ENCODE peak calls at places on chromosomes 13 and 19, in eight cellular contexts. One of them, this sample, is unnamed.

GRCh38 chr19:10219678-10220077 is 11.5 kb downstream of the S1PR2 start:
- DNase-seq in tibial nerve: no peak
- DNase-seq in stimulated activated CD4-positive, alpha-beta T cell treated with anti-CD3 and anti-CD28 coated beads, Interleukin-4, amount 100 ng/mL, for 48 hours: no peak
- DNase-seq in progenitor cell of endocrine pancreas: no peak
- DNase-seq in T-helper 1 cell: peak
- DNase-seq in MCF 10A: peak
- DNase-seq in mucosa of gallbladder: no peak
- DNase-seq in CD8-positive, alpha-beta memory T cell: peak
- DNase-seq in this sample: no peak

GRCh38 chr19:38455031-38455430 is 21.5 kb downstream of the RYR1 start:
- DNase-seq in T-helper 1 cell: no peak
- DNase-seq in progenitor cell of endocrine pancreas: peak
- DNase-seq in mucosa of gallbladder: no peak
- DNase-seq in stimulated activated CD4-positive, alpha-beta T cell treated with anti-CD3 and anti-CD28 coated beads, Interleukin-4, amount 100 ng/mL, for 48 hours: no peak
- DNase-seq in tibial nerve: no peak
- DNase-seq in CD8-positive, alpha-beta memory T cell: no peak
- DNase-seq in MCF 10A: peak
- DNase-seq in this sample: no peak

GRCh38 chr19:23823952-23824389 is 65.3 kb upstream of the ZNF681 start:
- DNase-seq in progenitor cell of endocrine pancreas: no peak
- DNase-seq in mucosa of gallbladder: no peak
- DNase-seq in MCF 10A: peak
- DNase-seq in T-helper 1 cell: no peak
- DNase-seq in tibial nerve: no peak
- DNase-seq in CD8-positive, alpha-beta memory T cell: no peak
- DNase-seq in stimulated activated CD4-positive, alpha-beta T cell treated with anti-CD3 and anti-CD28 coated beads, Interleukin-4, amount 100 ng/mL, for 48 hours: no peak
- DNase-seq in this sample: no peak

GRCh38 chr19:1513492-1514294 is 874 bp upstream of the ADAMTSL5 start:
- DNase-seq in stimulated activated CD4-positive, alpha-beta T cell treated with anti-CD3 and anti-CD28 coated beads, Interleukin-4, amount 100 ng/mL, for 48 hours: peak
- DNase-seq in tibial nerve: no peak
- DNase-seq in T-helper 1 cell: peak
- DNase-seq in mucosa of gallbladder: no peak
- DNase-seq in progenitor cell of endocrine pancreas: no peak
- DNase-seq in CD8-positive, alpha-beta memory T cell: peak
- DNase-seq in MCF 10A: peak
- DNase-seq in this sample: no peak

GRCh38 chr19:43416951-43417623 is 2.4 kb downstream of the TEX101 start:
- DNase-seq in stimulated activated CD4-positive, alpha-beta T cell treated with anti-CD3 and anti-CD28 coated beads, Interleukin-4, amount 100 ng/mL, for 48 hours: no peak
- DNase-seq in tibial nerve: no peak
- DNase-seq in CD8-positive, alpha-beta memory T cell: no peak
- DNase-seq in T-helper 1 cell: no peak
- DNase-seq in progenitor cell of endocrine pancreas: no peak
- DNase-seq in MCF 10A: no peak
- DNase-seq in mucosa of gallbladder: no peak
- DNase-seq in this sample: no peak

GRCh38 chr13:101634142-101634541 is 181.7 kb downstream of the ITGBL1 start:
- DNase-seq in tibial nerve: no peak
- DNase-seq in stimulated activated CD4-positive, alpha-beta T cell treated with anti-CD3 and anti-CD28 coated beads, Interleukin-4, amount 100 ng/mL, for 48 hours: no peak
- DNase-seq in MCF 10A: no peak
- DNase-seq in progenitor cell of endocrine pancreas: no peak
- DNase-seq in T-helper 1 cell: no peak
- DNase-seq in CD8-positive, alpha-beta memory T cell: no peak
- DNase-seq in mucosa of gallbladder: no peak
- DNase-seq in this sample: no peak

GRCh38 chr19:55621673-55622231 is 2.6 kb downstream of the ZNF784 start:
- DNase-seq in T-helper 1 cell: no peak
- DNase-seq in progenitor cell of endocrine pancreas: no peak
- DNase-seq in MCF 10A: no peak
- DNase-seq in stimulated activated CD4-positive, alpha-beta T cell treated with anti-CD3 and anti-CD28 coated beads, Interleukin-4, amount 100 ng/mL, for 48 hours: no peak
- DNase-seq in CD8-positive, alpha-beta memory T cell: no peak
- DNase-seq in mucosa of gallbladder: no peak
- DNase-seq in tibial nerve: no peak
- DNase-seq in this sample: no peak

GRCh38 chr13:113532156-113532806 is 41.8 kb upstream of the DCUN1D2 start:
- DNase-seq in mucosa of gallbladder: no peak
- DNase-seq in tibial nerve: no peak
- DNase-seq in T-helper 1 cell: no peak
- DNase-seq in stimulated activated CD4-positive, alpha-beta T cell treated with anti-CD3 and anti-CD28 coated beads, Interleukin-4, amount 100 ng/mL, for 48 hours: no peak
- DNase-seq in MCF 10A: no peak
- DNase-seq in progenitor cell of endocrine pancreas: no peak
- DNase-seq in CD8-positive, alpha-beta memory T cell: no peak
- DNase-seq in this sample: peak

GRCh38 chr19:29807178-29807577 is 4.6 kb upstream of the CCNE1 start:
- DNase-seq in stimulated activated CD4-positive, alpha-beta T cell treated with anti-CD3 and anti-CD28 coated beads, Interleukin-4, amount 100 ng/mL, for 48 hours: no peak
- DNase-seq in progenitor cell of endocrine pancreas: no peak
- DNase-seq in tibial nerve: no peak
- DNase-seq in T-helper 1 cell: no peak
- DNase-seq in CD8-positive, alpha-beta memory T cell: no peak
- DNase-seq in MCF 10A: no peak
- DNase-seq in mucosa of gallbladder: no peak
- DNase-seq in this sample: no peak

GRCh38 chr19:9940778-9941177 is 4.5 kb upstream of the OLFM2 start:
- DNase-seq in tibial nerve: no peak
- DNase-seq in MCF 10A: no peak
- DNase-seq in T-helper 1 cell: no peak
- DNase-seq in progenitor cell of endocrine pancreas: no peak
- DNase-seq in CD8-positive, alpha-beta memory T cell: no peak
- DNase-seq in stimulated activated CD4-positive, alpha-beta T cell treated with anti-CD3 and anti-CD28 coated beads, Interleukin-4, amount 100 ng/mL, for 48 hours: no peak
- DNase-seq in mucosa of gallbladder: no peak
- DNase-seq in this sample: no peak

GRCh38 chr13:113397606-113398425 is 33.9 kb upstream of the GRTP1 start:
- DNase-seq in progenitor cell of endocrine pancreas: peak
- DNase-seq in MCF 10A: no peak
- DNase-seq in tibial nerve: no peak
- DNase-seq in CD8-positive, alpha-beta memory T cell: no peak
- DNase-seq in mucosa of gallbladder: no peak
- DNase-seq in T-helper 1 cell: no peak
- DNase-seq in stimulated activated CD4-positive, alpha-beta T cell treated with anti-CD3 and anti-CD28 coated beads, Interleukin-4, amount 100 ng/mL, for 48 hours: no peak
- DNase-seq in this sample: no peak

GRCh38 chr19:39078436-39079200 is 5.5 kb upstream of the ACP7 start:
- DNase-seq in tibial nerve: no peak
- DNase-seq in MCF 10A: peak
- DNase-seq in T-helper 1 cell: no peak
- DNase-seq in progenitor cell of endocrine pancreas: no peak
- DNase-seq in mucosa of gallbladder: no peak
- DNase-seq in CD8-positive, alpha-beta memory T cell: no peak
- DNase-seq in stimulated activated CD4-positive, alpha-beta T cell treated with anti-CD3 and anti-CD28 coated beads, Interleukin-4, amount 100 ng/mL, for 48 hours: no peak
- DNase-seq in this sample: peak

GRCh38 chr13:51832471-51833152 is 12.4 kb downstream of the TMEM272 start:
- DNase-seq in tibial nerve: peak
- DNase-seq in CD8-positive, alpha-beta memory T cell: peak
- DNase-seq in T-helper 1 cell: no peak
- DNase-seq in stimulated activated CD4-positive, alpha-beta T cell treated with anti-CD3 and anti-CD28 coated beads, Interleukin-4, amount 100 ng/mL, for 48 hours: no peak
- DNase-seq in mucosa of gallbladder: no peak
- DNase-seq in progenitor cell of endocrine pancreas: no peak
- DNase-seq in MCF 10A: peak
- DNase-seq in this sample: peak

GRCh38 chr19:5903054-5903501 is 512 bp downstream of the NDUFA11 start:
- DNase-seq in CD8-positive, alpha-beta memory T cell: no peak
- DNase-seq in tibial nerve: no peak
- DNase-seq in T-helper 1 cell: no peak
- DNase-seq in MCF 10A: peak
- DNase-seq in stimulated activated CD4-positive, alpha-beta T cell treated with anti-CD3 and anti-CD28 coated beads, Interleukin-4, amount 100 ng/mL, for 48 hours: no peak
- DNase-seq in progenitor cell of endocrine pancreas: no peak
- DNase-seq in mucosa of gallbladder: no peak
- DNase-seq in this sample: no peak

GRCh38 chr19:16779539-16780163 is 49.5 kb upstream of the SIN3B start:
- DNase-seq in tibial nerve: no peak
- DNase-seq in T-helper 1 cell: no peak
- DNase-seq in MCF 10A: no peak
- DNase-seq in CD8-positive, alpha-beta memory T cell: no peak
- DNase-seq in stimulated activated CD4-positive, alpha-beta T cell treated with anti-CD3 and anti-CD28 coated beads, Interleukin-4, amount 100 ng/mL, for 48 hours: no peak
- DNase-seq in mucosa of gallbladder: no peak
- DNase-seq in progenitor cell of endocrine pancreas: no peak
- DNase-seq in this sample: no peak

GRCh38 chr19:2905918-2906519 is 5.3 kb downstream of the ZNF57 start:
- DNase-seq in progenitor cell of endocrine pancreas: no peak
- DNase-seq in CD8-positive, alpha-beta memory T cell: no peak
- DNase-seq in mucosa of gallbladder: no peak
- DNase-seq in T-helper 1 cell: no peak
- DNase-seq in stimulated activated CD4-positive, alpha-beta T cell treated with anti-CD3 and anti-CD28 coated beads, Interleukin-4, amount 100 ng/mL, for 48 hours: no peak
- DNase-seq in MCF 10A: no peak
- DNase-seq in tibial nerve: no peak
- DNase-seq in this sample: no peak

GRCh38 chr19:58572818-58573657 is at the start of gene MZF1:
- DNase-seq in stimulated activated CD4-positive, alpha-beta T cell treated with anti-CD3 and anti-CD28 coated beads, Interleukin-4, amount 100 ng/mL, for 48 hours: peak
- DNase-seq in mucosa of gallbladder: peak
- DNase-seq in T-helper 1 cell: peak
- DNase-seq in tibial nerve: peak
- DNase-seq in CD8-positive, alpha-beta memory T cell: peak
- DNase-seq in MCF 10A: peak
- DNase-seq in progenitor cell of endocrine pancreas: peak
- DNase-seq in this sample: peak